ENCODE peak calls at places on chromosome 13, in six cellular contexts. Z is astrocyte, J is IMR-90, M is fibroblast of the aortic adventitia, U is AG04450, W is testis. R is an unnamed sample.

GRCh38 chr13:31807090-31807541 is 67.8 kb downstream of the RXFP2 start:
- DNase-seq in Z (peak; percentile 46), J (no peak), M (no peak), U (no peak), W (no peak), R (no peak)

GRCh38 chr13:31773538-31773937 is 34.2 kb downstream of the RXFP2 start:
- DNase-seq in Z (peak; percentile 84), J (peak; percentile 91), M (peak; percentile 96), U (no peak), W (no peak), R (no peak)

GRCh38 chr13:72304121-72304745 is 423.2 kb downstream of the MZT1 start:
- DNase-seq in Z (peak; percentile 96), J (no peak), M (peak; percentile 8), U (no peak), W (no peak), R (no peak)

GRCh38 chr13:41848435-41849255 is 112.3 kb downstream of the VWA8 start:
- DNase-seq in Z (peak; percentile 65), J (peak; percentile 52), M (peak; percentile 86), U (no peak), W (no peak), R (no peak)

GRCh38 chr13:22717036-22717435 is 463.7 kb upstream of the SGCG start:
- DNase-seq in Z (no peak), J (no peak), M (no peak), U (no peak), W (peak; percentile 35), R (no peak)

GRCh38 chr13:35923347-35923746 is 207.8 kb downstream of the DCLK1 start:
- DNase-seq in Z (peak; percentile 51), J (peak; percentile 68), M (peak; percentile 55), U (no peak), W (no peak), R (no peak)

GRCh38 chr13:90622547-90622946 is 724.9 kb upstream of the MIR17HG start:
- DNase-seq in Z (peak; percentile 47), J (no peak), M (peak; percentile 0), U (no peak), W (no peak), R (no peak)

GRCh38 chr13:30108913-30109237 is 198.5 kb downstream of the KATNAL1 start:
- DNase-seq in Z (no peak), J (no peak), M (no peak), U (no peak), W (no peak), R (peak; percentile 31)

GRCh38 chr13:34738251-34739170 is 203.6 kb upstream of the NBEA start:
- DNase-seq in Z (no peak), J (no peak), M (no peak), U (no peak), W (no peak), R (no peak)

GRCh38 chr13:97112451-97113152 is 109.5 kb upstream of the MBNL2 start:
- DNase-seq in Z (no peak), J (peak; percentile 37), M (no peak), U (no peak), W (no peak), R (no peak)

DNA sequence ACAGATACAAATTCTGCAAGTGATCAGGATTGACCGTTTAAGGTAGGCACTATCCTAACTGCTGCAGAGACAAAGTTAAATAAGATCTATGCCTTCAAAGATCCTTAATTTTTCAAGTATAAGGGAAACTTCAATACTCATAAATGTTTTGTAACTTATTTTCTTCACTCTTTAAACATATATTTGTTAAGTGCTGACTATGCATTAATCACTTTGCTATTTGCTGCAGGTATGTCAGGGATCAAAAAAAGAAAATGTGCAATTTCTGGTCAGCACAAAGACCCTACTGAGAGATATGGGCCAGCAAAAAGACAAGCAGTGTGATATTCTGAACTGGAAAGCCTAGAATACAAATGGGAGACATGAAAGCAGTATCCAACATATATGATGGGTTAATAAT is 756.1 kb upstream of the PCDH9 start:
- DNase-seq in Z (no peak), J (no peak), M (no peak), U (no peak), W (no peak), R (no peak)
- H3K4me3 ChIP-seq in Z (no peak overlapping the region), J (no peak overlapping the region), M (no peak overlapping the region), U (no peak overlapping the region), W (no peak overlapping the region), R (no peak overlapping the region)

GRCh38 chr13:77810430-77810829 is 108.2 kb downstream of the EDNRB start:
- DNase-seq in Z (peak; percentile 6), J (peak; percentile 34), M (peak; percentile 65), U (no peak), W (no peak), R (no peak)
- TF ChIP-seq CTCF in Z (peak; percentile 28), J (peak; percentile 39), M (peak; percentile 62), U (peak; percentile 65), W (peak; percentile 32), R (peak; percentile 16)

GRCh38 chr13:112979406-112979902 is 10.4 kb downstream of the MCF2L start:
- DNase-seq in Z (no peak), J (no peak), M (no peak), U (no peak), W (no peak), R (no peak)
- H3K4me3 ChIP-seq in Z (no peak overlapping the region), J (no peak overlapping the region), M (no peak overlapping the region), U (no peak overlapping the region), W (no peak overlapping the region), R (no peak overlapping the region)

DNA sequence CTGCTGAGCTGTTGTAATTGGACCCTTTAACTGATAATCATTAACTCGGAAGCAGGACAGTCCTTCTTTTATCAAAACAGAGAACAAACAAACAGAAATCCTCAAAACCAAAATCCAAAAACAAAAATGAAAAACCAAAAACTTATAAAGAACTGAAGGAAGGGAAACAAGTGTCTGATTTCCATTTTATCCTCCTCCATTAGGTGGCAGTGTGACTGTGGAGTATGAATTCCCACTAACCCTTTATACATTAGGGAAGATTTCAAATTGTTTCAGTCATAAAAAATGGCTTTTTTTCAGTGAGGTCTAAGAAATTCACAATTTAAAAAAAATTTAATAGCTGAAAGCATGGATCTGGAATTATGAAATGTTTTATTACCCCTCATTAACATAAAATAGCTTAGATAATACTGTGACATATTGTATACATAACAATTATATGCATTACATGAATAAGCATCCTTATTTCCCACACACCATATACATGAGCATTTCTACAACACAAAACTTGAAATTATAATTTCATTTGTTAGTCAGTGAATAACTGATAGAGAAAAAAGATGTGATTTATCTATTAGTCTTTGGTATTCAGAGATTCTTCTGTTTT is 1074.3 kb upstream of the PCDH9 start:
- DNase-seq in Z (peak; percentile 1), J (no peak), M (no peak), U (no peak), W (no peak), R (peak; percentile 7)
- TF ChIP-seq CTCF in Z (peak; percentile 70), J (no peak), M (no peak), U (peak; percentile 59), W (peak; percentile 22), R (peak; percentile 68)

DNA sequence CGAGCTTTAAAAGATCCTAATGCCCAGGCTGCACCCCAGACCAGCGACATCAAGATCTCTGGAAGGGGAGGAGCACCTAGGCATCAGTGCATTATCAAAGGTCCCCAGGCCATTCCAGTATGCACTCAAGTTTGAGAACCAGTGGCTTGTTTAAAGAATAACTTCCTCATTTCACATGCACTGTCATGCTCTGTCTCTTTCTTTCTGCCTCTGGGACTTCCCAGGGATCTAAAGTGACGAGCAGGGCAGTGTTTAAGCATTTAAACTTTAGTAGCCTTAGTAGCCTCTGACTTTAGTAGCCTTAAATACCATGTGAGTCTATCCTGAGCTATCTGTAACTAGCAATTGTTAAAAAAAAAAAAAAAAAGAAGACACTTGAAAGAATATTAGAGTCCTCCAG is 8.9 kb upstream of the FARP1 start:
- DNase-seq in Z (no peak), J (no peak), M (no peak), U (no peak), W (no peak), R (no peak)
- H3K4me3 ChIP-seq in Z (no peak overlapping the region), J (no peak overlapping the region), M (no peak overlapping the region), U (no peak overlapping the region), W (no peak overlapping the region), R (no peak overlapping the region)

DNA sequence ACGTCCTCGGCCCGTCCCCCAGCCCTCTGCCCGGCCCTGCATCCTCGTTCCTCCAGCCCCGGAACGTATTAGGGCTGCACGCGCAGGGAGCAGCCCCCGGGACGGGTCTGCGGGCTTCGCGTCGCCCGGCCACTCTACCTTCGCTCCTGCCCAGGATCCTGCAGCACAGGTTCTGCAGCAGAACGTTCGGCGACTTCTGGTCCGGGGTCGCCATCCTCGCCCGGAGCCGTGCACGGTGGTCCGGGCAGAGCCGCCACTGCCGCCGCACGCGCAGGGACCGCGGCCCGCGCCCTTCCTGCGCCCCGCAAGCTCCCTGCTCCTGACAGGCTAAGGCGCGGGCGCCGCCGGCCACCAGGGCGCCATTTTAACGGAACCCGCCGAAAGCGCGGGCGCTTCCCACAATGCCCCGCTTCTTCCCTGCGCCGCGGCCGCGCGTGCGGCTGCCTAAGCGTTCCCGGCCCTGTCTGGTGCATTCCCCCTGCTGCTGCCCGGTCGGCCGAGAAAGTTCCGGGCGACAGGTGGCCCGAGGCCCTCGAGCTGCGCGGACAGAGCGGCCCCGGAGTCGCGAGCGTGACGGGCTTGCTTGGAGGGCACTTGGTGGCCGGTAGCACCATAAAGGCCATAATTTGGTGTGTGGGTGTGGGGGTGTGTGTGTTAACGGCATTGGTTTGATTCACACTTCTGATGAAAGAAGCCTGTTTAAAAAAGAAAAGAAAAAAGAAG is at the start of gene TUBGCP3:
- DNase-seq in Z (peak; percentile 60), J (peak; percentile 78), M (peak; percentile 76), U (peak; percentile 41), W (peak; percentile 86), R (peak; percentile 41)
- TF ChIP-seq CTCF in Z (no peak), J (no peak), M (no peak), U (no peak), W (peak; percentile 51), R (no peak)

GRCh38 chr13:20995245-20995829 is 66.0 kb downstream of the LATS2 start:
- DNase-seq in Z (no peak), J (no peak), M (no peak), U (no peak), W (no peak), R (no peak)

GRCh38 chr13:21000647-21001046 is 60.7 kb downstream of the LATS2 start:
- DNase-seq in Z (no peak), J (no peak), M (no peak), U (no peak), W (no peak), R (no peak)

GRCh38 chr13:20994441-20994821 is 67.0 kb downstream of the LATS2 start:
- DNase-seq in Z (no peak), J (no peak), M (no peak), U (no peak), W (peak; percentile 6), R (no peak)

GRCh38 chr13:20998649-20999415 is 62.6 kb downstream of the LATS2 start:
- DNase-seq in Z (no peak), J (no peak), M (no peak), U (no peak), W (no peak), R (no peak)

DNA sequence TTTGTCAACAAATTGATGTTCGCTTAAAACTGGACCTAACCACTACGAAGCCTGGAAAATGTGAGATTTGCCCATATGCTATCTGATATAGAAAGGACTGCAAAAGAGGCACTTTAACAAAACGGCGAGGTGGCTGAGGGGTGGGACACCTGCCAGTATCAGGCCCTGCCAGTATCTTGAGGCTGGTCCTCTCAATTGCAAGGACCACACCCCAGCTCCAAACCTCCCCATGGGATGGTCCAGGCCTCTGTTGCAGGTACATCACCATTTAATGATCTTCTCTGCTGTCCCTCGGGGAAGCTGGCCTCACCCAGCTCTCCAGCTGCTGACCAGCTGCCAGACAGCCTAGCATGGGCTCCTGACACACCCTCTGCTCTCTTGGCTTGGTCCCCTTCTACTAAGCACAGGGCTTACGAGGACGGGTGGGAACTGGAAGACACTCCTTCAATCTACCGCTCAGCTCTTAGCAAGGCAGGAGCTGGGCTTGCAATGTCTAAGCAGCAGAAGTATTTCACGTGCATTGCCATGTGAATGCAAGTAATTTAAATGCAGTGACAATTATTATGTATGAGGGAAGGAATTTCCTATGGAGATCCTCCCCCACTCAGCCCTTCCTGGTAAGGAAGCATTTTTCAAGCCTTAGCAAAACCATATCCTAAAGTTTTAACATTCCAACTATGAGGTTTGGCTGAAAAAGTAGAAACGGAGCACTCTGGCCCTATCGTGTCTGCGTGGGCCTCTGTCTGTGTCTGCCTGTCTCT is 63.9 kb downstream of the LATS2 start:
- DNase-seq in Z (peak; percentile 99), J (peak; percentile 98), M (peak; percentile 97), U (peak; percentile 88), W (no peak), R (peak; percentile 43)
- H3K4me3 ChIP-seq in Z (peak overlapping the region; percentile 7), J (no peak overlapping the region), M (no peak overlapping the region), U (peak overlapping the region; percentile 8), W (no peak overlapping the region), R (no peak overlapping the region)